ENCODE peak calls at places on chromosomes 12 and 14, in ten cellular contexts. D, V, A, J, L, Y, K, G, U and M are unnamed samples.

GRCh38 chr14:24171422-24172260 is at the start of gene REC8:
- DNase-seq in A (peak; percentile 72), L (no peak), V (no peak), U (peak; percentile 73), D (peak; percentile 92), J (no peak), K (no peak), G (peak; percentile 95), Y (peak; percentile 56), M (peak; percentile 94)

GRCh38 chr12:106508966-106509365 is 73.8 kb upstream of the RFX4 start:
- DNase-seq in D (no peak), J (no peak), V (no peak), A (no peak), L (no peak), U (no peak), G (no peak), K (no peak), Y (no peak), M (no peak)

GRCh38 chr12:53381739-53382630 is 2.0 kb downstream of the SP1 start:
- DNase-seq in A (no peak), J (no peak), Y (peak; percentile 96), U (peak; percentile 46), V (no peak), G (peak; percentile 54), D (no peak), L (peak; percentile 52), K (no peak), M (peak; percentile 39)

GRCh38 chr12:46209914-46210834 is 58.7 kb downstream of the SLC38A1 start:
- DNase-seq in K (no peak), G (no peak), V (no peak), Y (peak; percentile 96), L (peak; percentile 37), J (no peak), U (peak; percentile 73), D (no peak), A (peak; percentile 61), M (peak; percentile 29)

GRCh38 chr12:48021485-48022179 is 17.4 kb upstream of the COL2A1 start:
- DNase-seq in L (peak; percentile 29), Y (no peak), D (no peak), G (peak; percentile 53), V (no peak), A (no peak), K (no peak), J (peak; percentile 34), U (peak; percentile 47), M (no peak)

GRCh38 chr12:109625131-109625559 is 51.6 kb downstream of the MVK start:
- DNase-seq in J (peak; percentile 54), V (peak; percentile 40), D (peak; percentile 99), K (peak; percentile 71), L (peak; percentile 60), Y (peak; percentile 23), G (peak; percentile 44), A (no peak), U (peak; percentile 39), M (peak; percentile 98)

GRCh38 chr14:73674986-73675385 is 30.2 kb downstream of the DNAL1 start:
- DNase-seq in Y (peak; percentile 6), J (no peak), L (no peak), A (no peak), K (no peak), G (no peak), D (no peak), U (no peak), V (no peak), M (no peak)

GRCh38 chr14:58955294-58955821 is 233.1 kb upstream of the DAAM1 start:
- DNase-seq in G (peak; percentile 12), L (peak; percentile 58), V (no peak), Y (no peak), K (no peak), D (peak; percentile 16), U (no peak), J (no peak), A (no peak), M (no peak)

GRCh38 chr12:67671419-67671818 is 22.9 kb downstream of the DYRK2 start:
- DNase-seq in Y (no peak), K (no peak), J (no peak), V (no peak), L (peak; percentile 85), G (peak; percentile 42), U (no peak), A (no peak), D (no peak), M (no peak)

GRCh38 chr12:114447274-114447716 is 41.4 kb upstream of the TBX5 start:
- DNase-seq in Y (no peak), J (no peak), D (no peak), A (no peak), U (peak; percentile 61), V (no peak), K (no peak), G (peak; percentile 26), L (no peak), M (no peak)

GRCh38 chr12:74977832-74978481 is 231.7 kb downstream of the KCNC2 start:
- DNase-seq in U (no peak), D (no peak), V (no peak), K (no peak), A (no peak), J (no peak), L (no peak), G (no peak), Y (no peak), M (no peak)

GRCh38 chr12:121925361-121925725 is 7.0 kb downstream of the CFAP251 start:
- DNase-seq in D (no peak), V (peak; percentile 62), A (no peak), G (no peak), Y (no peak), L (peak; percentile 78), K (no peak), U (no peak), J (no peak), M (no peak)

GRCh38 chr12:53299101-53299453 is 418 bp upstream of the MYG1 start:
- DNase-seq in V (no peak), K (peak; percentile 58), L (peak; percentile 81), G (peak; percentile 70), U (no peak), Y (peak; percentile 74), A (no peak), J (peak; percentile 48), D (peak; percentile 24), M (no peak)

GRCh38 chr12:10184261-10184843 is 5.5 kb downstream of the TMEM52B start:
- DNase-seq in D (no peak), V (peak; percentile 56), Y (peak; percentile 51), L (no peak), J (no peak), U (no peak), G (peak; percentile 17), A (no peak), K (no peak), M (no peak)

GRCh38 chr12:110102255-110102654 is 21.9 kb upstream of the IFT81 start:
- DNase-seq in G (peak; percentile 39), L (peak; percentile 90), A (no peak), K (peak; percentile 97), U (no peak), D (peak; percentile 46), V (no peak), J (peak; percentile 94), Y (peak; percentile 67), M (no peak)

GRCh38 chr12:67534046-67534445 is 114.5 kb upstream of the DYRK2 start:
- DNase-seq in U (no peak), Y (peak; percentile 77), K (no peak), D (no peak), J (no peak), G (no peak), L (no peak), A (no peak), V (no peak), M (no peak)

GRCh38 chr12:30806989-30807694 is 52.4 kb upstream of the CAPRIN2 start:
- DNase-seq in J (peak; percentile 57), A (no peak), G (peak; percentile 67), Y (peak; percentile 66), D (peak; percentile 47), U (no peak), L (peak; percentile 71), V (peak; percentile 56), K (no peak), M (peak; percentile 45)

GRCh38 chr12:122563361-122563760 is 36.3 kb downstream of the KNTC1 start:
- DNase-seq in V (no peak), G (no peak), U (no peak), Y (no peak), J (no peak), K (no peak), L (no peak), D (no peak), A (no peak), M (no peak)

GRCh38 chr12:990308-990648 is 745 bp upstream of the ERC1 start:
- DNase-seq in Y (peak; percentile 35), U (peak; percentile 82), J (no peak), A (peak; percentile 22), L (peak; percentile 63), D (peak; percentile 46), G (peak; percentile 80), V (no peak), K (peak; percentile 38), M (no peak)

GRCh38 chr14:45426685-45427282 is 173.8 kb upstream of the MIS18BP1 start:
- DNase-seq in G (peak; percentile 58), Y (peak; percentile 50), D (peak; percentile 20), K (peak; percentile 11), L (peak; percentile 34), V (peak; percentile 1), A (no peak), U (no peak), J (peak; percentile 29), M (peak; percentile 23)

GRCh38 chr12:94169495-94169894 is 21.1 kb downstream of the PLXNC1 start:
- DNase-seq in L (no peak), U (no peak), G (no peak), D (no peak), A (no peak), Y (no peak), J (no peak), K (no peak), V (no peak), M (no peak)